ENCODE peak calls at places on chromosomes 1 and 21, in nine cellular contexts. K, J, T, X, E, A, B, S and W are unnamed samples.
A peak's percentile ranks its signal among the peaks of the same experiment; 100 is the strongest.

GRCh38 chr1:58809327-58810040 is 25.6 kb upstream of the JUN start:
- DNase-seq in K (peak; percentile 70), J (no peak), T (no peak), X (no peak), E (no peak), A (no peak), B (no peak), S (peak; percentile 72), W (no peak)

GRCh38 chr21:42923553-42924432 is 1.6 kb downstream of the ERVH48-1 start:
- DNase-seq in K (peak; percentile 93), J (peak; percentile 94), T (peak; percentile 67), X (peak; percentile 50), E (no peak), A (peak; percentile 64), B (peak; percentile 63), S (peak; percentile 92), W (peak; percentile 72)

GRCh38 chr1:21857142-21857839 is 45.2 kb downstream of the LDLRAD2 start:
- DNase-seq in K (peak; percentile 84), J (no peak), T (no peak), X (no peak), E (no peak), A (no peak), B (no peak), S (peak; percentile 22), W (no peak)

GRCh38 chr1:162672678-162673259 is 40.5 kb downstream of the DDR2 start:
- DNase-seq in K (no peak), J (no peak), T (no peak), X (no peak), E (no peak), A (no peak), B (no peak), S (no peak), W (no peak)

GRCh38 chr21:14864211-14865021 is 200.4 kb downstream of the NRIP1 start:
- DNase-seq in K (peak; percentile 73), J (peak; percentile 27), T (peak; percentile 77), X (peak; percentile 3), E (peak; percentile 89), A (peak; percentile 61), B (no peak), S (peak; percentile 91), W (no peak)

GRCh38 chr1:210727709-210728108 is 399.0 kb downstream of the HHAT start:
- DNase-seq in K (no peak), J (no peak), T (no peak), X (no peak), E (no peak), A (no peak), B (no peak), S (no peak), W (no peak)

GRCh38 chr1:96703186-96703585 is 18.4 kb upstream of the PTBP2 start:
- DNase-seq in K (no peak), J (no peak), T (no peak), X (no peak), E (no peak), A (no peak), B (no peak), S (peak; percentile 66), W (no peak)

GRCh38 chr1:182995894-182996293 is 27.3 kb upstream of the LAMC1 start:
- DNase-seq in K (no peak), J (no peak), T (no peak), X (no peak), E (no peak), A (no peak), B (no peak), S (no peak), W (no peak)

GRCh38 chr1:199279872-199280649 is 641.2 kb downstream of the PTPRC start:
- DNase-seq in K (no peak), J (no peak), T (no peak), X (no peak), E (no peak), A (no peak), B (no peak), S (peak; percentile 78), W (no peak)

GRCh38 chr1:221162939-221163338 is 283.7 kb downstream of the HLX start:
- DNase-seq in K (no peak), J (no peak), T (no peak), X (no peak), E (no peak), A (no peak), B (no peak), S (no peak), W (no peak)

GRCh38 chr1:39034114-39034654 is 8.0 kb downstream of the NDUFS5 start:
- DNase-seq in K (no peak), J (no peak), T (no peak), X (no peak), E (no peak), A (no peak), B (no peak), S (no peak), W (no peak)

GRCh38 chr1:156083800-156084790 is 1.8 kb upstream of the MEX3A start:
- DNase-seq in K (no peak), J (no peak), T (no peak), X (no peak), E (no peak), A (no peak), B (no peak), S (no peak), W (no peak)

GRCh38 chr21:41222247-41223068 is 54.5 kb downstream of the BACE2 start:
- DNase-seq in K (peak; percentile 46), J (no peak), T (no peak), X (no peak), E (no peak), A (no peak), B (no peak), S (no peak), W (no peak)